ENCODE peak calls at places on chromosome 22, in four cellular contexts. One of them, this sample, is unnamed.

GRCh38 chr22:37661160-37661924 is 2.8 kb downstream of the PDXP start:
- DNase-seq in ELF-1: peak; percentile 75
- DNase-seq in CD4-positive, CD25-positive, alpha-beta regulatory T cell: no peak
- DNase-seq in activated gamma-delta T cell treated with anti-CD3 and anti-CD28 coated beads, Interleukin-2, amount 50 U/mL, for 16 hours: no peak
- DNase-seq in this sample: no peak

GRCh38 chr22:19812910-19813309 is 41.8 kb downstream of the GNB1L start:
- DNase-seq in activated gamma-delta T cell treated with anti-CD3 and anti-CD28 coated beads, Interleukin-2, amount 50 U/mL, for 16 hours: no peak
- DNase-seq in ELF-1: no peak
- DNase-seq in CD4-positive, CD25-positive, alpha-beta regulatory T cell: no peak
- DNase-seq in this sample: no peak

GRCh38 chr22:31607696-31608095 is 54.3 kb downstream of the PISD start:
- DNase-seq in ELF-1: no peak
- DNase-seq in activated gamma-delta T cell treated with anti-CD3 and anti-CD28 coated beads, Interleukin-2, amount 50 U/mL, for 16 hours: no peak
- DNase-seq in CD4-positive, CD25-positive, alpha-beta regulatory T cell: no peak
- DNase-seq in this sample: no peak

GRCh38 chr22:31495343-31495742 is 993 bp upstream of the SFI1 start:
- DNase-seq in ELF-1: no peak
- DNase-seq in CD4-positive, CD25-positive, alpha-beta regulatory T cell: no peak
- DNase-seq in activated gamma-delta T cell treated with anti-CD3 and anti-CD28 coated beads, Interleukin-2, amount 50 U/mL, for 16 hours: no peak
- DNase-seq in this sample: no peak

GRCh38 chr22:24994070-24994763 is 41.7 kb downstream of the KIAA1671 start:
- DNase-seq in activated gamma-delta T cell treated with anti-CD3 and anti-CD28 coated beads, Interleukin-2, amount 50 U/mL, for 16 hours: no peak
- DNase-seq in ELF-1: peak; percentile 60
- DNase-seq in CD4-positive, CD25-positive, alpha-beta regulatory T cell: no peak
- DNase-seq in this sample: peak; percentile 52

GRCh38 chr22:36065462-36065774 is 36.8 kb upstream of the RBFOX2 start:
- DNase-seq in activated gamma-delta T cell treated with anti-CD3 and anti-CD28 coated beads, Interleukin-2, amount 50 U/mL, for 16 hours: no peak
- DNase-seq in CD4-positive, CD25-positive, alpha-beta regulatory T cell: no peak
- DNase-seq in ELF-1: no peak
- DNase-seq in this sample: no peak

GRCh38 chr22:48071828-48072227 is 1309.4 kb downstream of the TBC1D22A start:
- DNase-seq in activated gamma-delta T cell treated with anti-CD3 and anti-CD28 coated beads, Interleukin-2, amount 50 U/mL, for 16 hours: no peak
- DNase-seq in ELF-1: no peak
- DNase-seq in CD4-positive, CD25-positive, alpha-beta regulatory T cell: no peak
- DNase-seq in this sample: no peak

GRCh38 chr22:38788016-38788415 is 5.9 kb downstream of the DNAL4 start:
- DNase-seq in activated gamma-delta T cell treated with anti-CD3 and anti-CD28 coated beads, Interleukin-2, amount 50 U/mL, for 16 hours: no peak
- DNase-seq in ELF-1: no peak
- DNase-seq in CD4-positive, CD25-positive, alpha-beta regulatory T cell: no peak
- DNase-seq in this sample: no peak

GRCh38 chr22:29369460-29369859 is 18.9 kb downstream of the AP1B1 start:
- DNase-seq in activated gamma-delta T cell treated with anti-CD3 and anti-CD28 coated beads, Interleukin-2, amount 50 U/mL, for 16 hours: no peak
- DNase-seq in CD4-positive, CD25-positive, alpha-beta regulatory T cell: no peak
- DNase-seq in ELF-1: peak; percentile 69
- DNase-seq in this sample: no peak

GRCh38 chr22:36363378-36363931 is 24.3 kb downstream of the MYH9 start:
- DNase-seq in ELF-1: no peak
- DNase-seq in activated gamma-delta T cell treated with anti-CD3 and anti-CD28 coated beads, Interleukin-2, amount 50 U/mL, for 16 hours: no peak
- DNase-seq in CD4-positive, CD25-positive, alpha-beta regulatory T cell: no peak
- DNase-seq in this sample: no peak

GRCh38 chr22:23248583-23248982 is 68.3 kb downstream of the BCR start:
- DNase-seq in CD4-positive, CD25-positive, alpha-beta regulatory T cell: no peak
- DNase-seq in ELF-1: peak; percentile 62
- DNase-seq in activated gamma-delta T cell treated with anti-CD3 and anti-CD28 coated beads, Interleukin-2, amount 50 U/mL, for 16 hours: no peak
- DNase-seq in this sample: no peak

GRCh38 chr22:24325105-24325757 is 54.6 kb downstream of the SPECC1L start:
- DNase-seq in ELF-1: no peak
- DNase-seq in CD4-positive, CD25-positive, alpha-beta regulatory T cell: no peak
- DNase-seq in activated gamma-delta T cell treated with anti-CD3 and anti-CD28 coated beads, Interleukin-2, amount 50 U/mL, for 16 hours: no peak
- DNase-seq in this sample: peak; percentile 16

GRCh38 chr22:49582171-49582570 is 245.5 kb downstream of the BRD1 start:
- DNase-seq in CD4-positive, CD25-positive, alpha-beta regulatory T cell: no peak
- DNase-seq in ELF-1: peak; percentile 40
- DNase-seq in activated gamma-delta T cell treated with anti-CD3 and anti-CD28 coated beads, Interleukin-2, amount 50 U/mL, for 16 hours: no peak
- DNase-seq in this sample: no peak

GRCh38 chr22:37907036-37907954 is 1.2 kb downstream of the MICALL1 start:
- DNase-seq in activated gamma-delta T cell treated with anti-CD3 and anti-CD28 coated beads, Interleukin-2, amount 50 U/mL, for 16 hours: no peak
- DNase-seq in CD4-positive, CD25-positive, alpha-beta regulatory T cell: no peak
- DNase-seq in ELF-1: no peak
- DNase-seq in this sample: no peak

GRCh38 chr22:48794906-48795305 is 1032.8 kb downstream of the BRD1 start:
- DNase-seq in activated gamma-delta T cell treated with anti-CD3 and anti-CD28 coated beads, Interleukin-2, amount 50 U/mL, for 16 hours: no peak
- DNase-seq in ELF-1: no peak
- DNase-seq in CD4-positive, CD25-positive, alpha-beta regulatory T cell: no peak
- DNase-seq in this sample: no peak

GRCh38 chr22:49549256-49549655 is 278.4 kb downstream of the BRD1 start:
- DNase-seq in ELF-1: no peak
- DNase-seq in activated gamma-delta T cell treated with anti-CD3 and anti-CD28 coated beads, Interleukin-2, amount 50 U/mL, for 16 hours: no peak
- DNase-seq in CD4-positive, CD25-positive, alpha-beta regulatory T cell: no peak
- DNase-seq in this sample: no peak

GRCh38 chr22:27769012-27769411 is 32.5 kb downstream of the MN1 start:
- DNase-seq in ELF-1: no peak
- DNase-seq in activated gamma-delta T cell treated with anti-CD3 and anti-CD28 coated beads, Interleukin-2, amount 50 U/mL, for 16 hours: no peak
- DNase-seq in CD4-positive, CD25-positive, alpha-beta regulatory T cell: no peak
- DNase-seq in this sample: no peak

GRCh38 chr22:29719894-29720645 is at the start of gene CABP7:
- DNase-seq in activated gamma-delta T cell treated with anti-CD3 and anti-CD28 coated beads, Interleukin-2, amount 50 U/mL, for 16 hours: no peak
- DNase-seq in ELF-1: no peak
- DNase-seq in CD4-positive, CD25-positive, alpha-beta regulatory T cell: no peak
- DNase-seq in this sample: no peak

This sample was measured in A549.